ENCODE peak calls at places on chromosomes 7 and 10, in seven cellular contexts. A is endothelial cell of umbilical vein, D is HCT116, B is GM12891, O is spleen, R is GM23338, U is Panc1. P is an unnamed sample.

GRCh38 chr10:102065561-102066420 is 642 bp downstream of the HPS6 start:
- DNase-seq in B (peak; percentile 52), A (no peak), O (no peak), R (peak; percentile 76), D (no peak), U (no peak), P (no peak)

GRCh38 chr10:110845756-110846620 is 25.7 kb upstream of the PDCD4 start:
- DNase-seq in A (no peak), U (no peak), O (no peak), D (no peak), B (no peak), R (no peak), P (no peak)

GRCh38 chr10:75107756-75108683 is 3.4 kb upstream of the SAMD8 start:
- DNase-seq in R (no peak), B (no peak), A (no peak), U (no peak), D (peak; percentile 6), O (no peak), P (peak; percentile 29)

GRCh38 chr10:1745794-1746456 is 8.6 kb upstream of the ADARB2 start:
- DNase-seq in U (no peak), D (no peak), B (no peak), A (no peak), O (no peak), R (no peak), P (no peak)

GRCh38 chr10:26997610-26998009 is 102.7 kb downstream of the ANKRD26 start:
- DNase-seq in D (no peak), A (no peak), O (no peak), U (no peak), R (no peak), B (no peak), P (no peak)

GRCh38 chr10:79376751-79377556 is 29.7 kb downstream of the PPIF start:
- DNase-seq in D (no peak), O (peak; percentile 39), A (no peak), B (no peak), R (no peak), U (no peak), P (no peak)

GRCh38 chr7:107995184-107996071 is 7.5 kb downstream of the LAMB1 start:
- DNase-seq in D (no peak), O (no peak), A (peak; percentile 99), B (no peak), R (peak; percentile 85), U (no peak), P (no peak)

GRCh38 chr7:69078997-69079769 is 519.1 kb upstream of the AUTS2 start:
- DNase-seq in D (no peak), R (peak; percentile 35), O (no peak), A (no peak), B (no peak), U (no peak), P (no peak)

GRCh38 chr7:23685770-23686169 is 5.8 kb downstream of the FAM221A start:
- DNase-seq in B (no peak), U (no peak), D (no peak), R (no peak), A (no peak), O (no peak), P (no peak)

GRCh38 chr7:41891967-41892755 is 189.3 kb upstream of the INHBA start:
- DNase-seq in B (no peak), A (no peak), O (no peak), R (peak; percentile 61), D (no peak), U (no peak), P (no peak)

GRCh38 chr10:2925631-2926030 is 141.7 kb upstream of the PFKP start:
- DNase-seq in O (peak; percentile 84), A (peak; percentile 83), U (no peak), B (no peak), R (no peak), D (no peak), P (peak; percentile 4)

GRCh38 chr7:120991570-120991969 is 3.1 kb downstream of the CPED1 start:
- DNase-seq in B (no peak), O (no peak), U (no peak), A (no peak), R (no peak), D (no peak), P (no peak)

GRCh38 chr7:44387427-44387826 is 62.0 kb upstream of the CAMK2B start:
- DNase-seq in A (no peak), U (no peak), O (no peak), D (no peak), R (no peak), B (no peak), P (no peak)

GRCh38 chr10:131077724-131078123 is 233.8 kb downstream of the TCERG1L start:
- DNase-seq in R (no peak), A (no peak), U (no peak), O (no peak), B (no peak), D (no peak), P (no peak)

GRCh38 chr10:29486466-29486865 is 148.3 kb downstream of the SVIL start:
- DNase-seq in B (no peak), A (no peak), O (no peak), R (no peak), D (no peak), U (no peak), P (no peak)

GRCh38 chr7:86664991-86665390 is 21.3 kb downstream of the GRM3 start:
- DNase-seq in B (no peak), R (no peak), A (no peak), O (no peak), U (no peak), D (no peak), P (no peak)

GRCh38 chr7:66047426-66047825 is 28.2 kb upstream of the ASL start:
- DNase-seq in U (no peak), A (no peak), D (peak; percentile 60), B (no peak), R (no peak), O (no peak), P (no peak)
- TF ChIP-seq POLR2AphosphoS5 in U (no peak), A (no peak), D (no peak), B (no peak), R (no peak), O (no peak), P (no peak)

GRCh38 chr7:81983421-81983820 is 213.6 kb upstream of the HGF start:
- DNase-seq in D (no peak), O (no peak), U (no peak), A (no peak), R (no peak), B (no peak), P (no peak)

GRCh38 chr7:81990395-81990794 is 220.5 kb upstream of the HGF start:
- DNase-seq in U (peak; percentile 8), B (no peak), R (no peak), O (no peak), A (peak; percentile 20), D (peak; percentile 12), P (peak; percentile 43)

DNA sequence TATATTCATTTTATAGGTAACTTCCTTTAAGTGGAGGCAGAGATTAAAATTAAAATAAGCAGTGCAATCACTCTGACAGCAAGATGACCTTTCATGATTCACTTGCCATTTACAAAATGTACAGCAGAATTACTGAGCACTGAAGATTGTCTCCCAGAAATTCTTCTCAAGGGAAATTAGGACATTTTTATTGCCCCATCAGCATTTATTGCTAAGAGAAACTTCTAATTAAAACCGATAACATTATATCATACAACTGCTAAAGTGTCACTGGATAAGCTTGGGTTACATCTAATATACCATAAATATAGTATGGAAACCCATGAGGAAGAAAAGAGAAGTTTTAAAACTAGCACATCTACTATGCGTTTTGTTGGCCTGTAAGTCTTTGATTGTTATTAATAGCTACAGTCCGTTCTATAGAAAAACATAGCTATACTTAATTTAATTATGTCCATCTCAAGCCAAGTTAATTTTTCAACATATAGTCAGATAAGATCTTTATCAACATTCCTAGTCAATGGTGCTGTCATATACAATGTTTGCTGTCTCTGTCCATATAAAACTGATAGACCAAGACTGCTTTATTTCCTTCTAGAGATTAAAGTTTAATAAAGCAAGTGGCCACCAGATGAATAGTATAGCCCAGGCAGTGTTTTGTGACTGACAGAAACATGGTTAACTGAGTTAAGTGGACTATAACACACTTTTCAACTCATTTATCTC is 217.1 kb upstream of the HGF start:
- DNase-seq in B (no peak), D (no peak), A (no peak), O (no peak), U (no peak), R (no peak), P (no peak)
- TF ChIP-seq POLR2AphosphoS5 in B (no peak), D (no peak), A (no peak), O (no peak), U (no peak), R (no peak), P (no peak)

GRCh38 chr7:6708304-6708703 is 1.6 kb upstream of the ZNF12 start:
- DNase-seq in B (no peak), R (no peak), U (no peak), A (no peak), O (no peak), D (no peak), P (no peak)

GRCh38 chr7:6709808-6710207 is 3.1 kb upstream of the ZNF12 start:
- DNase-seq in A (no peak), O (no peak), D (peak; percentile 34), U (no peak), B (no peak), R (peak; percentile 13), P (no peak)

GRCh38 chr7:6700793-6701192 is 6.0 kb downstream of the ZNF12 start:
- DNase-seq in D (no peak), A (no peak), U (no peak), B (no peak), R (no peak), O (no peak), P (no peak)

GRCh38 chr7:6706666-6707407 is at the start of gene ZNF12:
- DNase-seq in R (peak; percentile 97), U (peak; percentile 86), O (peak; percentile 98), D (peak; percentile 80), B (peak; percentile 86), A (peak; percentile 93), P (peak; percentile 93)

DNA sequence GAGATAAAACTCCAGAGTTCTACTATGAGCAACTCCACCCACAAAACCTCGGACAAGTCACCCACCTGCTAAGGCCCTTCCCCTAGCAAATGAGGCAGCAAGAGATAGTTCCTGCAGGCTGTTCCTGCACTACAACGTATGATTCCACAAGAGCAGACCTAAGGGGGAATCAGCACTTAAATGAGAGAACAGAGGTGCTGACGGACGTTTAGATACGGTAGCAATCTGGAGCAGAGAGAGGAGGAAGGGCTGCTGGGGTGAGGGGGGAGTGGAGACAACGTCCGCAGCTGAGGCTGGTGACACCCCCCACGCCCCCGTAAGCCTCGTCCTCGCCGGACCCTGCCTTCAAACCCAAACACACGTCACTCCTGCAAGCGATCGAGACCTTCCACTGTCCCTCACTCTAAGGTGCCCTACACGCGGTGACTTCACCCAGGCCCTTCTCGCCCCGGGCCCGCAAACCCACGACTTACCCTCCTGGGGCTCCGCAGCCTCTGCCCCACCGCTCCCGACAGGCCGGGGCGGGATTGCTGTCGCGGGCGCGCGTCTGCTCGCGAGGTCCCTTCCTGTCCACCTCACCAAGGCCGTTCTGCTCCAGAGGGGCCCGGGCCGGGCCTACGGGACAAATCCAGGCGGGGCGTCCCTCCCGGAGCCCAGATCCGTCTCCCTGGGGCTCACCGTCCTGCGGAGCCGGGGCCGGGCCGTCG is 635 bp downstream of the ZNF12 start:
- DNase-seq in R (peak; percentile 35), O (peak; percentile 91), D (no peak), B (peak; percentile 26), A (peak; percentile 57), U (no peak), P (no peak)
- TF ChIP-seq POLR2AphosphoS5 in R (no peak), O (no peak), D (no peak), B (no peak), A (no peak), U (no peak), P (no peak)

DNA sequence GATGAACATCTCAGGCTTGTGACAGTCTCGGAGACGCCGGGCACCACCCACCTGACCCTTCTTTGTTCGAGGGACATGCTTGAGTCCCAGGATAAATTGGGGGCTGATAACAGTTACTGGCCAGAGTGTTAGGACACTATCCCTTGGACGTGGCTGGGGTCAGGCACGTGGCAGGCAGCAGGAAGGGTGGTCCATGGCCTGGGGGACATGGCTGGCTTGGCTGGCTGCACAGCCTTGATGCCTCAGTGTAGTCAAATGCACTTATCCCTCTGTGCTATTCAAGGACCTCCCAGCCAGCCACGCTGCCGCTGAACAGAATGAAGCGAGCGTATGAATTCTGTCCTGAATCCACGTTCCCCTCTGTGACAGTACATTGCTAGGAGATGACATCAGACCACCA is 662.0 kb upstream of the FOXK1 start:
- DNase-seq in B (no peak), O (peak; percentile 34), U (no peak), R (no peak), A (no peak), D (no peak), P (no peak)
- TF ChIP-seq POLR2AphosphoS5 in B (no peak), O (no peak), U (no peak), R (no peak), A (no peak), D (no peak), P (no peak)

P was measured in HL-60.